ENCODE peak calls at places on chromosomes 16 and 17, in nine cellular contexts. V is ovary, N is glutamatergic neuron, X is stomach, Z is nephron progenitor cell, E is cardiac fibroblast, I is B cell, U is fibroblast of mammary gland, C is BJ. K is an unnamed sample.

GRCh38 chr16:77898671-77899211 is 110.4 kb downstream of the VAT1L start:
- DNase-seq in X (no peak), N (no peak), E (peak), V (no peak), Z (no peak), I (no peak), U (peak), C (no peak), K (no peak)

GRCh38 chr16:22322741-22323140 is 25.5 kb downstream of the POLR3E start:
- DNase-seq in N (no peak), E (no peak), V (no peak), C (no peak), U (no peak), I (no peak), Z (no peak), X (no peak), K (no peak)

GRCh38 chr17:31726980-31727427 is 132.0 kb downstream of the COPRS start:
- DNase-seq in I (no peak), V (no peak), C (no peak), U (peak), E (no peak), N (no peak), X (no peak), Z (no peak), K (no peak)

GRCh38 chr17:56099649-56100048 is 53.6 kb upstream of the ANKFN1 start:
- DNase-seq in V (no peak), X (no peak), C (peak), U (peak), I (no peak), Z (no peak), N (no peak), E (no peak), K (no peak)

GRCh38 chr17:76529224-76529642 is 8.3 kb downstream of the CYGB start:
- DNase-seq in I (no peak), X (peak), E (peak), Z (no peak), C (peak), N (no peak), U (peak), V (peak), K (no peak)

GRCh38 chr17:19787733-19788357 is 39.7 kb upstream of the ALDH3A1 start:
- DNase-seq in N (no peak), E (peak), C (no peak), X (no peak), Z (no peak), U (no peak), I (no peak), V (no peak), K (no peak)

GRCh38 chr16:51807551-51807950 is 656.5 kb upstream of the SALL1 start:
- DNase-seq in E (no peak), U (no peak), V (no peak), I (no peak), X (no peak), Z (no peak), C (no peak), N (no peak), K (no peak)

GRCh38 chr17:33461051-33461450 is 168.0 kb upstream of the ASIC2 start:
- DNase-seq in N (no peak), U (no peak), E (no peak), X (no peak), V (no peak), Z (no peak), C (no peak), I (no peak), K (no peak)

GRCh38 chr17:74197801-74198200 is 5.7 kb upstream of the RPL38 start:
- DNase-seq in N (no peak), Z (no peak), U (no peak), X (no peak), I (no peak), C (no peak), E (no peak), V (no peak), K (no peak)

GRCh38 chr17:34847939-34848338 is 113.3 kb downstream of the CCT6B start:
- DNase-seq in I (no peak), Z (no peak), X (no peak), U (no peak), N (no peak), E (no peak), V (no peak), C (no peak), K (no peak)

GRCh38 chr17:56595831-56596740 is 2.6 kb downstream of the NOG start:
- DNase-seq in V (no peak), C (no peak), Z (peak), I (peak), X (no peak), U (no peak), N (peak), E (no peak), K (no peak)

GRCh38 chr17:82388223-82388921 is 16.8 kb downstream of the UTS2R start:
- DNase-seq in U (peak), V (no peak), C (no peak), E (no peak), N (no peak), Z (no peak), X (peak), I (no peak), K (no peak)

GRCh38 chr16:47492428-47493357 is 31.6 kb downstream of the PHKB start:
- DNase-seq in V (peak), Z (no peak), N (peak), U (peak), X (peak), C (no peak), E (peak), I (peak), K (no peak)

GRCh38 chr17:22203208-22203715 is 510.9 kb downstream of the KCNJ18 start:
- DNase-seq in U (no peak), C (no peak), I (no peak), N (no peak), V (no peak), E (no peak), Z (no peak), X (no peak), K (no peak)

GRCh38 chr17:46984892-46985291 is 5.8 kb upstream of the RPRML start:
- DNase-seq in X (peak), I (no peak), C (no peak), Z (no peak), V (no peak), E (no peak), U (no peak), N (no peak), K (no peak)

GRCh38 chr17:49132317-49132698 is 261 bp upstream of the B4GALNT2 start:
- DNase-seq in I (no peak), E (no peak), V (no peak), Z (no peak), U (no peak), N (no peak), X (no peak), C (no peak), K (no peak)

GRCh38 chr16:5056347-5056746 is 9.4 kb downstream of the C16orf89 start:
- DNase-seq in V (no peak), C (no peak), I (peak), N (peak), E (no peak), Z (peak), U (peak), X (peak), K (no peak)

GRCh38 chr16:67406111-67406593 is 10.1 kb downstream of the ZDHHC1 start:
- DNase-seq in U (peak), C (no peak), V (peak), X (no peak), E (peak), N (no peak), Z (no peak), I (no peak), K (no peak)

GRCh38 chr16:64469906-64470702 is 651.8 kb downstream of the CDH11 start:
- DNase-seq in Z (no peak), I (no peak), U (no peak), E (peak), V (no peak), X (no peak), C (no peak), N (no peak), K (no peak)

GRCh38 chr17:57578608-57578990 is 166.5 kb downstream of the CCDC182 start:
- DNase-seq in U (peak), V (no peak), I (no peak), Z (no peak), X (no peak), C (no peak), E (peak), N (no peak), K (no peak)

GRCh38 chr17:78490673-78491072 is 86.5 kb downstream of the DNAH17 start:
- DNase-seq in V (no peak), C (no peak), E (no peak), X (no peak), I (no peak), Z (no peak), U (no peak), N (no peak), K (no peak)

GRCh38 chr17:4553669-4554068 is 1.5 kb downstream of the MYBBP1A start:
- DNase-seq in N (no peak), C (no peak), E (no peak), I (no peak), V (no peak), X (no peak), U (no peak), Z (no peak), K (no peak)

GRCh38 chr16:46774743-46775177 is 26.6 kb upstream of the MYLK3 start:
- DNase-seq in X (no peak), E (no peak), U (no peak), Z (no peak), C (no peak), N (no peak), V (no peak), I (no peak), K (no peak)

GRCh38 chr17:27980035-27980434 is 62.4 kb upstream of the NLK start:
- DNase-seq in E (peak), X (no peak), I (no peak), C (peak), U (peak), Z (no peak), V (no peak), N (no peak), K (no peak)

GRCh38 chr17:15377608-15378007 is 36.2 kb upstream of the TEKT3 start:
- DNase-seq in E (peak), Z (peak), V (no peak), U (peak), X (no peak), I (no peak), N (no peak), C (peak), K (no peak)

GRCh38 chr16:67228034-67228785 is 1.3 kb downstream of the TMEM208 start:
- DNase-seq in V (no peak), E (no peak), N (no peak), Z (no peak), U (no peak), X (no peak), C (no peak), I (no peak), K (no peak)

GRCh38 chr17:56629450-56630187 is 36.1 kb downstream of the NOG start:
- DNase-seq in C (no peak), V (no peak), I (no peak), E (peak), Z (peak), N (peak), X (no peak), U (peak), K (no peak)

GRCh38 chr16:22132801-22133200 is 29.5 kb upstream of the SDR42E2 start:
- DNase-seq in N (no peak), C (no peak), E (no peak), X (no peak), Z (no peak), V (no peak), U (no peak), I (no peak), K (no peak)

GRCh38 chr16:50311891-50312501 is 45.6 kb downstream of the ADCY7 start:
- DNase-seq in C (no peak), E (no peak), I (no peak), Z (no peak), V (no peak), U (no peak), N (no peak), X (peak), K (no peak)

GRCh38 chr17:5097101-5097834 is 14.4 kb downstream of the ZNF232 start:
- DNase-seq in X (peak), E (no peak), N (peak), V (peak), U (no peak), Z (peak), C (no peak), I (peak), K (peak)

GRCh38 chr17:71963341-71963740 is 157.5 kb upstream of the SOX9 start:
- DNase-seq in U (no peak), E (no peak), V (no peak), Z (no peak), N (no peak), X (no peak), I (no peak), C (no peak), K (no peak)

GRCh38 chr17:71964559-71964958 is 156.3 kb upstream of the SOX9 start:
- DNase-seq in U (no peak), N (no peak), X (no peak), V (no peak), E (no peak), C (no peak), I (no peak), Z (no peak), K (no peak)

GRCh38 chr17:71963791-71964190 is 157.0 kb upstream of the SOX9 start:
- DNase-seq in V (no peak), U (no peak), I (no peak), E (no peak), N (no peak), C (no peak), Z (no peak), X (no peak), K (no peak)

DNA sequence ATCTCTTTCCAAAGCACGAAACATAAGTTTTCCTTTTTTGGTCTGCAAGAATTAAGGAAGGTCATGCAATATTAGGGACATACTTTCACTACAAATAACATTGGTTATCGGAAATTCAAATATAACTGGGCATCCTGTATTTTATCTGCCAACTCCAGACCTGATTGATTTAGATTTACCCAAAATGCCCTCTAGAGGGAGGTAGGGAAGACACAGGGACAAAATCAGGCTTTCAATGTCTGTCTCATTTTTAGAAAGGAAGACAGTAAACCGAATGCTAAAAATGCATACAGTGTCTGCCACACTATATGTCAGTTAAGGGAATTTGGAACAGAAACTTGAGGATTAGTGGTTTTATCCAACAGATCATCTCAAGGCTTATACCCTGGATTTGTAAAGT is 161.7 kb upstream of the SOX9 start:
- DNase-seq in N (no peak), E (peak), X (no peak), V (no peak), C (no peak), U (peak), Z (no peak), I (no peak), K (no peak)
- TF ChIP-seq CTCF in N (peak), E (peak), X (no peak), V (no peak), C (peak), U (peak), Z (peak), I (no peak), K (peak)

GRCh38 chr16:69798466-69798865 is 36.3 kb downstream of the WWP2 start:
- DNase-seq in C (no peak), N (peak), V (no peak), E (peak), X (no peak), I (no peak), U (peak), Z (no peak), K (no peak)
- TF ChIP-seq CTCF in C (peak), N (no peak), V (no peak), E (peak), X (no peak), I (no peak), U (peak), Z (peak), K (peak)

GRCh38 chr17:41322903-41323895 is 7.7 kb upstream of the KRTAP17-1 start:
- DNase-seq in V (no peak), Z (no peak), U (no peak), I (no peak), C (no peak), X (no peak), N (no peak), E (no peak), K (no peak)

GRCh38 chr17:41325126-41325525 is 9.6 kb upstream of the KRTAP17-1 start:
- DNase-seq in N (no peak), C (no peak), U (no peak), I (no peak), X (no peak), Z (no peak), E (no peak), V (no peak), K (no peak)

GRCh38 chr17:41325611-41326010 is 10.1 kb upstream of the KRTAP17-1 start:
- DNase-seq in U (no peak), Z (no peak), X (no peak), I (no peak), N (no peak), C (no peak), E (no peak), V (no peak), K (no peak)

GRCh38 chr17:41324180-41325075 is 8.9 kb upstream of the KRTAP17-1 start:
- DNase-seq in C (no peak), I (no peak), X (no peak), V (no peak), Z (no peak), U (peak), E (no peak), N (no peak), K (no peak)

DNA sequence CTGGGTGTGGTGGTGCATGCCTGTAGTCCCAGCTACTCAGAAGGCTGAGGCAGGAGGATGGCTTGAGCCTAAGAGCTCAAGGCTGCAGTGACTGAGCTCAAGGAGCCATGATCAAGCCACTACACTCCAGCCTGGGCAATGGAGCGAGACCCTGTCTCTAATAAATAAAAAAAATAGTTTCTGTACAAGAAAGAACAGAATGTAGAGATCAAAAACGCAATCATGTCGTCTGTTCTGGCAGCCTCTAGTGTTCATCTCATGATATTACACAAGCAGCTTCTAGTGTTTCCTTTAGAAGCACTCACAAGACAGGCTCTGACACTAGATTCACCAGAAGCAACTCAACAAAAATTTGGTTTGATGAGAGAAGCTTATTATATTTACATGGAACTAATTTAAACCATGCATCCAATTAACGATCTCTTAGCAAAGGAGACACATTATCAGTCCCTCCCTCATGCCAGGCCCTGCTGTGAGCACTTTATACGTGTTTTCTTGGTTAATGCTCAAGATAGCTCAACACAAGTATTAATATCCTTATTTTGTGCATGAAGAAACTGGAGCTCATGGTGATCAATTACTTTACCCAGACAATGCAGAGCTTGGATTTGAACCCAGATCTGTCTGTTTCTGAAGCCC is 6.9 kb upstream of the KRTAP17-1 start:
- DNase-seq in I (peak), V (no peak), E (peak), Z (no peak), X (no peak), N (no peak), U (peak), C (peak), K (no peak)
- TF ChIP-seq CTCF in I (peak), V (peak), E (peak), Z (peak), X (peak), N (peak), U (peak), C (peak), K (peak)

DNA sequence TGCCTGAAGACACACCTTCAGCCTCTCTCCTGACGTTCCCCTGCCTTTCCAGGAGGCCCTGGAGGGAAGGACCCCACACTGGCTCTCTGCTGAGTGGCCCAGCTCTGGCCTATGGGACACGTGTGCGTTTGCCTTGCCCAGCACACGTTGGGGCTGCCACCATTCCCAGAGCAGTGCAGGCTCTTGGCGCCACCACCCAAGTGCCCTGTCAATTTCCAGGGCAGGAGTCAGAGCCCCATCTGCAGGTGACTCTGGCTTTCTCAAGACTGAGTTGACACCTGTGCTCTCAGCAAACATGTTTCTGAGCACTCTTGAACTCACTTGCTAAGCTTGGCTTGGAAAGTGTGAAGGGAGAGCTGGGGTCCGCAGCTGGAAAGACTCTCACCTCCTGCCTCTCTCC is 4.7 kb upstream of the IRF8 start:
- DNase-seq in C (no peak), X (no peak), E (no peak), I (peak), N (no peak), Z (no peak), V (no peak), U (no peak), K (no peak)
- TF ChIP-seq CTCF in C (no peak), X (no peak), E (no peak), I (peak), N (no peak), Z (no peak), V (no peak), U (no peak), K (no peak)

DNA sequence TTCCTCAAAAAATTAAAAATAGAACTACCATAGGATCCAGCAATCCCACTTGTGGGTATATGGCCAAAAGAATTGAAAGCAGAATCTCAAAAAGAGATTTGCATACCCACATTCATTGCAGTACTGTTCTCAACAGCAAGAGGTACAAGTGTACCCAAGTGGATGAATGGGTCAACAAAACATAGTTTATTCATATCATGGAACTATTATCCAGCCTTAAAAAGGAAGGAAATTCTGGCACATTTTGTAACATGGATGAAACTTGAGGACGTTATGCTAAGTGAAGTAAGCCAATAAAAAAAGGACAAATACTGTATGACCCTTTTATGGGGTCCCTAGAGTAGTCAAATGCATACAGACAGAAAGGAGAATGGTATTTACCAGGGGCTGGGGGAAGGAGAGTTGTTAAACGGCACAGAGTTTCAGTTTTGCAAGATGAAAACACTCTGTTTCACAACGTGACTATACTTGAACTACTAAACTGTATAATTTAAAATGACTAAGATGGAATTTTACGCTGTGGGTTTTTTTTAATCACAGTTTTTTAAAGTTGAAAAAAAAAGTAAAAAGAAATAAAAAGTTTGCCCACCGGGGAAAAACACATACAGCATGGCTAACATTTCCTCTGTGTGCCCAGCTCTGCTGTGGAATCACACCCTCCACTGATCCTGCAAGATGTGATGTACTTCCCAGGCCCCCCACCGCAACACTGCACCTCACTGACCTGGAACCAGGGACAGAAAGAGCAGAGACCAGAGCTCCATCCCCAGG is 6.1 kb downstream of the TVP23A start:
- DNase-seq in E (no peak), C (no peak), V (no peak), N (no peak), X (no peak), I (no peak), U (no peak), Z (no peak), K (no peak)
- TF ChIP-seq CTCF in E (no peak), C (no peak), V (no peak), N (no peak), X (no peak), I (no peak), U (no peak), Z (no peak), K (no peak)

GRCh38 chr16:79770244-79771064 is 169.9 kb upstream of the MAF start:
- DNase-seq in V (peak), Z (peak), U (peak), I (peak), E (peak), N (peak), C (no peak), X (peak), K (peak)
- TF ChIP-seq CTCF in V (no peak), Z (no peak), U (no peak), I (no peak), E (no peak), N (no peak), C (no peak), X (no peak), K (no peak)

GRCh38 chr17:45364531-45365390 is 47.9 kb upstream of the MAP3K14 start:
- DNase-seq in C (no peak), V (peak), N (no peak), Z (peak), I (no peak), U (peak), X (no peak), E (peak), K (no peak)
- TF ChIP-seq CTCF in C (no peak), V (no peak), N (peak), Z (no peak), I (no peak), U (no peak), X (no peak), E (no peak), K (no peak)

K was measured in progenitor cell of endocrine pancreas.